ENCODE peak calls at places on chromosomes 3 and 15, in nine cellular contexts. One of them, this sample, is unnamed.

GRCh38 chr15:37837276-37837675 is 97.2 kb upstream of the TMCO5A start:
- DNase-seq in SHP77 treated with DMSO at 0.1 percent for 48 hours: no peak
- DNase-seq in Caco-2: no peak
- DNase-seq in hypothalamus: no peak
- DNase-seq in NCI-H524: no peak
- DNase-seq in activated CD4-positive, alpha-beta T cell treated with anti-CD3 and anti-CD28 coated beads for 48 hours: no peak
- DNase-seq in T-helper 1 cell: no peak
- DNase-seq in aorta: no peak
- DNase-seq in activated B cell treated with CpG ODN at 0.5 μM for 24 hours: no peak
- DNase-seq in this sample: no peak

GRCh38 chr3:171862993-171863521 is 19.9 kb downstream of the TMEM212 start:
- DNase-seq in SHP77 treated with DMSO at 0.1 percent for 48 hours: no peak
- DNase-seq in Caco-2: no peak
- DNase-seq in hypothalamus: no peak
- DNase-seq in NCI-H524: no peak
- DNase-seq in activated CD4-positive, alpha-beta T cell treated with anti-CD3 and anti-CD28 coated beads for 48 hours: no peak
- DNase-seq in T-helper 1 cell: no peak
- DNase-seq in aorta: no peak
- DNase-seq in activated B cell treated with CpG ODN at 0.5 μM for 24 hours: no peak
- DNase-seq in this sample: no peak

GRCh38 chr3:177057768-177058167 is 139.5 kb downstream of the TBL1XR1 start:
- DNase-seq in SHP77 treated with DMSO at 0.1 percent for 48 hours: no peak
- DNase-seq in Caco-2: no peak
- DNase-seq in hypothalamus: no peak
- DNase-seq in NCI-H524: peak
- DNase-seq in activated CD4-positive, alpha-beta T cell treated with anti-CD3 and anti-CD28 coated beads for 48 hours: peak
- DNase-seq in T-helper 1 cell: no peak
- DNase-seq in aorta: no peak
- DNase-seq in activated B cell treated with CpG ODN at 0.5 μM for 24 hours: no peak
- DNase-seq in this sample: no peak

GRCh38 chr3:197996855-197997254 is 36.8 kb downstream of the LMLN start:
- DNase-seq in SHP77 treated with DMSO at 0.1 percent for 48 hours: no peak
- DNase-seq in Caco-2: no peak
- DNase-seq in hypothalamus: no peak
- DNase-seq in NCI-H524: no peak
- DNase-seq in activated CD4-positive, alpha-beta T cell treated with anti-CD3 and anti-CD28 coated beads for 48 hours: no peak
- DNase-seq in T-helper 1 cell: no peak
- DNase-seq in aorta: no peak
- DNase-seq in activated B cell treated with CpG ODN at 0.5 μM for 24 hours: no peak
- DNase-seq in this sample: no peak

GRCh38 chr15:71559098-71559497 is 251.3 kb upstream of the NR2E3 start:
- DNase-seq in SHP77 treated with DMSO at 0.1 percent for 48 hours: no peak
- DNase-seq in Caco-2: no peak
- DNase-seq in hypothalamus: no peak
- DNase-seq in NCI-H524: no peak
- DNase-seq in activated CD4-positive, alpha-beta T cell treated with anti-CD3 and anti-CD28 coated beads for 48 hours: no peak
- DNase-seq in T-helper 1 cell: no peak
- DNase-seq in aorta: no peak
- DNase-seq in activated B cell treated with CpG ODN at 0.5 μM for 24 hours: no peak
- DNase-seq in this sample: no peak

GRCh38 chr15:74955796-74956647 is 550 bp downstream of the RPP25 start:
- DNase-seq in SHP77 treated with DMSO at 0.1 percent for 48 hours: peak
- DNase-seq in Caco-2: peak
- DNase-seq in hypothalamus: peak
- DNase-seq in NCI-H524: peak
- DNase-seq in activated CD4-positive, alpha-beta T cell treated with anti-CD3 and anti-CD28 coated beads for 48 hours: peak
- DNase-seq in T-helper 1 cell: peak
- DNase-seq in aorta: peak
- DNase-seq in activated B cell treated with CpG ODN at 0.5 μM for 24 hours: peak
- DNase-seq in this sample: peak

GRCh38 chr3:31693346-31693745 is 160.6 kb downstream of the STT3B start:
- DNase-seq in SHP77 treated with DMSO at 0.1 percent for 48 hours: no peak
- DNase-seq in Caco-2: no peak
- DNase-seq in hypothalamus: no peak
- DNase-seq in NCI-H524: no peak
- DNase-seq in activated CD4-positive, alpha-beta T cell treated with anti-CD3 and anti-CD28 coated beads for 48 hours: no peak
- DNase-seq in T-helper 1 cell: no peak
- DNase-seq in aorta: no peak
- DNase-seq in activated B cell treated with CpG ODN at 0.5 μM for 24 hours: no peak
- DNase-seq in this sample: no peak

GRCh38 chr3:10983219-10983916 is 9.2 kb upstream of the SLC6A1 start:
- DNase-seq in SHP77 treated with DMSO at 0.1 percent for 48 hours: no peak
- DNase-seq in Caco-2: peak
- DNase-seq in hypothalamus: peak
- DNase-seq in NCI-H524: no peak
- DNase-seq in activated CD4-positive, alpha-beta T cell treated with anti-CD3 and anti-CD28 coated beads for 48 hours: peak
- DNase-seq in T-helper 1 cell: no peak
- DNase-seq in aorta: no peak
- DNase-seq in activated B cell treated with CpG ODN at 0.5 μM for 24 hours: no peak
- DNase-seq in this sample: no peak

GRCh38 chr15:32033186-32033890 is 3.0 kb downstream of the CHRNA7 start:
- DNase-seq in SHP77 treated with DMSO at 0.1 percent for 48 hours: no peak
- DNase-seq in Caco-2: no peak
- DNase-seq in hypothalamus: peak
- DNase-seq in NCI-H524: no peak
- DNase-seq in activated CD4-positive, alpha-beta T cell treated with anti-CD3 and anti-CD28 coated beads for 48 hours: no peak
- DNase-seq in T-helper 1 cell: no peak
- DNase-seq in aorta: no peak
- DNase-seq in activated B cell treated with CpG ODN at 0.5 μM for 24 hours: no peak
- DNase-seq in this sample: no peak

GRCh38 chr3:195761503-195762248 is 40.9 kb downstream of the MUC20 start:
- DNase-seq in SHP77 treated with DMSO at 0.1 percent for 48 hours: no peak
- DNase-seq in Caco-2: no peak
- DNase-seq in hypothalamus: no peak
- DNase-seq in NCI-H524: no peak
- DNase-seq in activated CD4-positive, alpha-beta T cell treated with anti-CD3 and anti-CD28 coated beads for 48 hours: no peak
- DNase-seq in T-helper 1 cell: no peak
- DNase-seq in aorta: no peak
- DNase-seq in activated B cell treated with CpG ODN at 0.5 μM for 24 hours: no peak
- DNase-seq in this sample: no peak

GRCh38 chr3:55270976-55271375 is 216.1 kb downstream of the WNT5A start:
- DNase-seq in SHP77 treated with DMSO at 0.1 percent for 48 hours: no peak
- DNase-seq in Caco-2: no peak
- DNase-seq in hypothalamus: no peak
- DNase-seq in NCI-H524: no peak
- DNase-seq in activated CD4-positive, alpha-beta T cell treated with anti-CD3 and anti-CD28 coated beads for 48 hours: no peak
- DNase-seq in T-helper 1 cell: no peak
- DNase-seq in aorta: no peak
- DNase-seq in activated B cell treated with CpG ODN at 0.5 μM for 24 hours: no peak
- DNase-seq in this sample: no peak

GRCh38 chr15:73388256-73388781 is 19.6 kb upstream of the HCN4 start:
- DNase-seq in SHP77 treated with DMSO at 0.1 percent for 48 hours: no peak
- DNase-seq in Caco-2: no peak
- DNase-seq in hypothalamus: no peak
- DNase-seq in NCI-H524: no peak
- DNase-seq in activated CD4-positive, alpha-beta T cell treated with anti-CD3 and anti-CD28 coated beads for 48 hours: no peak
- DNase-seq in T-helper 1 cell: no peak
- DNase-seq in aorta: no peak
- DNase-seq in activated B cell treated with CpG ODN at 0.5 μM for 24 hours: no peak
- DNase-seq in this sample: no peak

GRCh38 chr3:54719914-54720313 is 207.9 kb downstream of the LRTM1 start:
- DNase-seq in SHP77 treated with DMSO at 0.1 percent for 48 hours: no peak
- DNase-seq in Caco-2: no peak
- DNase-seq in hypothalamus: no peak
- DNase-seq in NCI-H524: no peak
- DNase-seq in activated CD4-positive, alpha-beta T cell treated with anti-CD3 and anti-CD28 coated beads for 48 hours: no peak
- DNase-seq in T-helper 1 cell: no peak
- DNase-seq in aorta: no peak
- DNase-seq in activated B cell treated with CpG ODN at 0.5 μM for 24 hours: no peak
- DNase-seq in this sample: no peak

GRCh38 chr3:57605683-57606082 is 8.5 kb upstream of the ARF4 start:
- DNase-seq in SHP77 treated with DMSO at 0.1 percent for 48 hours: no peak
- DNase-seq in Caco-2: no peak
- DNase-seq in hypothalamus: no peak
- DNase-seq in NCI-H524: no peak
- DNase-seq in activated CD4-positive, alpha-beta T cell treated with anti-CD3 and anti-CD28 coated beads for 48 hours: no peak
- DNase-seq in T-helper 1 cell: no peak
- DNase-seq in aorta: no peak
- DNase-seq in activated B cell treated with CpG ODN at 0.5 μM for 24 hours: no peak
- DNase-seq in this sample: no peak

GRCh38 chr15:35740761-35741160 is 194.8 kb upstream of the DPH6 start:
- DNase-seq in SHP77 treated with DMSO at 0.1 percent for 48 hours: no peak
- DNase-seq in Caco-2: no peak
- DNase-seq in hypothalamus: no peak
- DNase-seq in NCI-H524: no peak
- DNase-seq in activated CD4-positive, alpha-beta T cell treated with anti-CD3 and anti-CD28 coated beads for 48 hours: no peak
- DNase-seq in T-helper 1 cell: no peak
- DNase-seq in aorta: no peak
- DNase-seq in activated B cell treated with CpG ODN at 0.5 μM for 24 hours: no peak
- DNase-seq in this sample: no peak

GRCh38 chr3:146124141-146124801 is 36.7 kb downstream of the PLOD2 start:
- DNase-seq in SHP77 treated with DMSO at 0.1 percent for 48 hours: no peak
- DNase-seq in Caco-2: no peak
- DNase-seq in hypothalamus: no peak
- DNase-seq in NCI-H524: no peak
- DNase-seq in activated CD4-positive, alpha-beta T cell treated with anti-CD3 and anti-CD28 coated beads for 48 hours: no peak
- DNase-seq in T-helper 1 cell: no peak
- DNase-seq in aorta: no peak
- DNase-seq in activated B cell treated with CpG ODN at 0.5 μM for 24 hours: no peak
- DNase-seq in this sample: no peak

GRCh38 chr3:151501171-151501790 is 40.4 kb upstream of the IGSF10 start:
- DNase-seq in SHP77 treated with DMSO at 0.1 percent for 48 hours: no peak
- DNase-seq in Caco-2: no peak
- DNase-seq in hypothalamus: no peak
- DNase-seq in NCI-H524: no peak
- DNase-seq in activated CD4-positive, alpha-beta T cell treated with anti-CD3 and anti-CD28 coated beads for 48 hours: no peak
- DNase-seq in T-helper 1 cell: no peak
- DNase-seq in aorta: no peak
- DNase-seq in activated B cell treated with CpG ODN at 0.5 μM for 24 hours: no peak
- DNase-seq in this sample: no peak

GRCh38 chr3:10417849-10418248 is 87.5 kb downstream of the ATP2B2 start:
- DNase-seq in SHP77 treated with DMSO at 0.1 percent for 48 hours: no peak
- DNase-seq in Caco-2: peak
- DNase-seq in hypothalamus: no peak
- DNase-seq in NCI-H524: peak
- DNase-seq in activated CD4-positive, alpha-beta T cell treated with anti-CD3 and anti-CD28 coated beads for 48 hours: no peak
- DNase-seq in T-helper 1 cell: no peak
- DNase-seq in aorta: no peak
- DNase-seq in activated B cell treated with CpG ODN at 0.5 μM for 24 hours: no peak
- DNase-seq in this sample: no peak

GRCh38 chr15:101489236-101489632 is 273 bp downstream of the PCSK6 start:
- DNase-seq in SHP77 treated with DMSO at 0.1 percent for 48 hours: no peak
- DNase-seq in Caco-2: peak
- DNase-seq in hypothalamus: no peak
- DNase-seq in NCI-H524: no peak
- DNase-seq in activated CD4-positive, alpha-beta T cell treated with anti-CD3 and anti-CD28 coated beads for 48 hours: peak
- DNase-seq in T-helper 1 cell: no peak
- DNase-seq in aorta: no peak
- DNase-seq in activated B cell treated with CpG ODN at 0.5 μM for 24 hours: no peak
- DNase-seq in this sample: no peak

GRCh38 chr15:20358066-20358780 is 183.4 kb downstream of the GOLGA6L6 start:
- DNase-seq in SHP77 treated with DMSO at 0.1 percent for 48 hours: no peak
- DNase-seq in Caco-2: no peak
- DNase-seq in hypothalamus: no peak
- DNase-seq in NCI-H524: no peak
- DNase-seq in activated CD4-positive, alpha-beta T cell treated with anti-CD3 and anti-CD28 coated beads for 48 hours: peak
- DNase-seq in T-helper 1 cell: no peak
- DNase-seq in aorta: peak
- DNase-seq in activated B cell treated with CpG ODN at 0.5 μM for 24 hours: peak
- DNase-seq in this sample: no peak

GRCh38 chr3:127411083-127411727 is 123.4 kb upstream of the PRR20G start:
- DNase-seq in SHP77 treated with DMSO at 0.1 percent for 48 hours: no peak
- DNase-seq in Caco-2: no peak
- DNase-seq in hypothalamus: no peak
- DNase-seq in NCI-H524: peak
- DNase-seq in activated CD4-positive, alpha-beta T cell treated with anti-CD3 and anti-CD28 coated beads for 48 hours: no peak
- DNase-seq in T-helper 1 cell: no peak
- DNase-seq in aorta: no peak
- DNase-seq in activated B cell treated with CpG ODN at 0.5 μM for 24 hours: no peak
- DNase-seq in this sample: no peak

GRCh38 chr15:28942046-28942445 is 56.3 kb downstream of the APBA2 start:
- DNase-seq in SHP77 treated with DMSO at 0.1 percent for 48 hours: no peak
- DNase-seq in Caco-2: no peak
- DNase-seq in hypothalamus: no peak
- DNase-seq in NCI-H524: no peak
- DNase-seq in activated CD4-positive, alpha-beta T cell treated with anti-CD3 and anti-CD28 coated beads for 48 hours: peak
- DNase-seq in T-helper 1 cell: no peak
- DNase-seq in aorta: peak
- DNase-seq in activated B cell treated with CpG ODN at 0.5 μM for 24 hours: no peak
- DNase-seq in this sample: no peak